ENCODE peak calls at places on chromosome 1, in six cellular contexts. One of them, this sample, is unnamed.

GRCh38 chr1:163737261-163737660 is 415.5 kb downstream of the NUF2 start:
- DNase-seq in mesenchymal stem cell: no peak
- DNase-seq in neuronal stem cell: no peak
- DNase-seq in mesendoderm: peak; percentile 17
- DNase-seq in H1: no peak
- DNase-seq in trophoblast cell: no peak
- DNase-seq in this sample: no peak

GRCh38 chr1:204673909-204674701 is 11.4 kb downstream of the LRRN2 start:
- DNase-seq in mesenchymal stem cell: no peak
- DNase-seq in neuronal stem cell: no peak
- DNase-seq in mesendoderm: peak; percentile 23
- DNase-seq in H1: peak; percentile 56
- DNase-seq in trophoblast cell: no peak
- DNase-seq in this sample: no peak

GRCh38 chr1:21232044-21232443 is 55.3 kb upstream of the EIF4G3 start:
- DNase-seq in mesenchymal stem cell: peak; percentile 70
- DNase-seq in neuronal stem cell: peak; percentile 73
- DNase-seq in mesendoderm: peak; percentile 67
- DNase-seq in H1: peak; percentile 59
- DNase-seq in trophoblast cell: peak; percentile 76
- DNase-seq in this sample: peak; percentile 66

GRCh38 chr1:4980211-4980610 is 325.8 kb downstream of the AJAP1 start:
- DNase-seq in mesenchymal stem cell: no peak
- DNase-seq in neuronal stem cell: no peak
- DNase-seq in mesendoderm: no peak
- DNase-seq in H1: no peak
- DNase-seq in trophoblast cell: no peak
- DNase-seq in this sample: no peak

GRCh38 chr1:25037174-25038074 is 107.3 kb upstream of the RUNX3 start:
- DNase-seq in mesenchymal stem cell: peak; percentile 49
- DNase-seq in neuronal stem cell: no peak
- DNase-seq in mesendoderm: peak; percentile 76
- DNase-seq in H1: peak; percentile 82
- DNase-seq in trophoblast cell: peak; percentile 72
- DNase-seq in this sample: peak; percentile 13

GRCh38 chr1:96715482-96715881 is 6.1 kb upstream of the PTBP2 start:
- DNase-seq in mesenchymal stem cell: no peak
- DNase-seq in neuronal stem cell: no peak
- DNase-seq in mesendoderm: peak; percentile 77
- DNase-seq in H1: no peak
- DNase-seq in trophoblast cell: no peak
- DNase-seq in this sample: no peak

GRCh38 chr1:12314328-12314903 is 84.6 kb downstream of the VPS13D start:
- DNase-seq in mesenchymal stem cell: peak; percentile 20
- DNase-seq in neuronal stem cell: no peak
- DNase-seq in mesendoderm: no peak
- DNase-seq in H1: no peak
- DNase-seq in trophoblast cell: peak; percentile 57
- DNase-seq in this sample: peak; percentile 54

GRCh38 chr1:6785721-6786505 is 659 bp downstream of the CAMTA1 start:
- DNase-seq in mesenchymal stem cell: peak; percentile 43
- DNase-seq in neuronal stem cell: peak; percentile 40
- DNase-seq in mesendoderm: peak; percentile 59
- DNase-seq in H1: peak; percentile 70
- DNase-seq in trophoblast cell: peak; percentile 34
- DNase-seq in this sample: peak; percentile 15

GRCh38 chr1:46133181-46133658 is 791 bp upstream of the PIK3R3 start:
- DNase-seq in mesenchymal stem cell: no peak
- DNase-seq in neuronal stem cell: no peak
- DNase-seq in mesendoderm: no peak
- DNase-seq in H1: no peak
- DNase-seq in trophoblast cell: no peak
- DNase-seq in this sample: no peak

GRCh38 chr1:155198547-155198906 is 9.2 kb downstream of the THBS3 start:
- DNase-seq in mesenchymal stem cell: no peak
- DNase-seq in neuronal stem cell: no peak
- DNase-seq in mesendoderm: no peak
- DNase-seq in H1: no peak
- DNase-seq in trophoblast cell: no peak
- DNase-seq in this sample: no peak

GRCh38 chr1:155195201-155196102 is 12.2 kb downstream of the THBS3 start:
- DNase-seq in mesenchymal stem cell: peak; percentile 51
- DNase-seq in neuronal stem cell: no peak
- DNase-seq in mesendoderm: no peak
- DNase-seq in H1: peak; percentile 55
- DNase-seq in trophoblast cell: no peak
- DNase-seq in this sample: peak; percentile 11

GRCh38 chr1:155197901-155198546 is 9.7 kb downstream of the THBS3 start:
- DNase-seq in mesenchymal stem cell: no peak
- DNase-seq in neuronal stem cell: no peak
- DNase-seq in mesendoderm: no peak
- DNase-seq in H1: no peak
- DNase-seq in trophoblast cell: no peak
- DNase-seq in this sample: no peak

GRCh38 chr1:155196893-155197638 is 10.6 kb downstream of the THBS3 start:
- DNase-seq in mesenchymal stem cell: no peak
- DNase-seq in neuronal stem cell: no peak
- DNase-seq in mesendoderm: no peak
- DNase-seq in H1: no peak
- DNase-seq in trophoblast cell: no peak
- DNase-seq in this sample: no peak

DNA sequence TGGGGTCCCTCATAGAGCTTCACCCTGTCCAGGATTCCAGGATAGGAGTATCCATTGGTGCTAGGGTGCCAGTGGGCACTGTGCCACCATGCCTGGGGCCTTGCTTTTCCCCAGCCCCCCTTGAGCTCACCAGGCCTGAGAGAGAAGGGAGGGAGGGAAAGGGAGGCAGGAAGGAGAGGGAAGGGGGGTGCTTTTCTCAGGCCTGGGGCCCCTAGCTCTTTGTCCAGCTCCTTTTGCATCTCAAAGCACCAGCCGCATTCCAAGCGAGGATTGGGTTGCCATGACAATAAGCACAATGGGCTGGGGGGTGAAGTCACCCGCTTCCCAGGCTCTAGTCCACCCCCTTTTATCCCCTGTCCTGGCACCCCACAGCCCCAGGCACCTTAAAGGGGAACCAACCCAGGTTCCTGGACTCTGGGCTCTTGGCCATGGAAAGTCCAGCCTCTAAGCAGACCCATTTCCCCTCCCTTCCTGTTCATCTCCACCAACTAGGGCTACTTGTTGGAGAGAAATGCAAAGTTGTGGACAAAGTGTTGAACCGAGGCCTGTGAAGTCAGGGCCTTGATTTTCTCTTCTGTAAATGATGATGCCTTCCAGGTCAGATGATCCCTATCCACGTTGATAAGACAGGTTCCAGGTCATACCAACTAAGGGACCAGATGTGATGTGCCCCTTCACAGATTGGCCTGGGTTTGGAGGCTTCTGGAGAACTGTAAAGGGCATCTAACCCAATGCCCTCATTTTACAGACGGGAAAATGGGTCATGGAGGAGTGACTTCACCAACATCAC is 11.4 kb downstream of the THBS3 start:
- DNase-seq in mesenchymal stem cell: no peak
- DNase-seq in neuronal stem cell: peak; percentile 92
- DNase-seq in mesendoderm: peak; percentile 93
- DNase-seq in H1: peak; percentile 87
- DNase-seq in trophoblast cell: no peak
- DNase-seq in this sample: no peak
- H2AK5ac ChIP-seq in mesenchymal stem cell: no peak overlapping the region
- H2AK5ac ChIP-seq in neuronal stem cell: peak overlapping the region; percentile 96
- H2AK5ac ChIP-seq in mesendoderm: no peak overlapping the region
- H2AK5ac ChIP-seq in H1: peak overlapping the region; percentile 100
- H2AK5ac ChIP-seq in trophoblast cell: no peak overlapping the region
- H2AK5ac ChIP-seq in this sample: no peak overlapping the region

DNA sequence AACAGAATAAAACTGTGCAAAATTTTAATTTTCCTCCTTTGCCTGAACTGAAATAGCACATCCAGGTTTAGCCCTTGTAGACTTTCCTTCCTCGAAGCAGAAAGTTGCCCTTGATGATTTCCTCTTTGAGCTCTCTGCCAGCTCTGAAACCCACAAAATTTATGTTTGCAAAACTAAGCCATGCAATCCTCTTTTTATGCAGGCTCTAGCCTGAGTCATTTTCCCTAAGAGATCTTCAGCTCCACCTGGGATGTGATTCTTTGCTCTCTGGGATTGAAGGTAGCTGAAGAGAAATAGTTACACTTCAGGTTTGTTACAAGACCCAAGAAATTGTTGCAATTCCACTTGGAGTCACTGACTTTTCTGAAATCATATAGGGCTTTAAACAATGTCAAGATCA is 1.4 kb upstream of the F3 start:
- DNase-seq in mesenchymal stem cell: peak; percentile 70
- DNase-seq in neuronal stem cell: no peak
- DNase-seq in mesendoderm: peak; percentile 31
- DNase-seq in H1: no peak
- DNase-seq in trophoblast cell: peak; percentile 66
- DNase-seq in this sample: peak; percentile 69
- H3K4me3 ChIP-seq in mesenchymal stem cell: peak overlapping the region; percentile 80
- H3K4me3 ChIP-seq in neuronal stem cell: peak overlapping the region; percentile 63
- H3K4me3 ChIP-seq in mesendoderm: no peak overlapping the region
- H3K4me3 ChIP-seq in H1: peak overlapping the region; percentile 76
- H3K4me3 ChIP-seq in trophoblast cell: no peak overlapping the region
- H3K4me3 ChIP-seq in this sample: peak overlapping the region; percentile 53

DNA sequence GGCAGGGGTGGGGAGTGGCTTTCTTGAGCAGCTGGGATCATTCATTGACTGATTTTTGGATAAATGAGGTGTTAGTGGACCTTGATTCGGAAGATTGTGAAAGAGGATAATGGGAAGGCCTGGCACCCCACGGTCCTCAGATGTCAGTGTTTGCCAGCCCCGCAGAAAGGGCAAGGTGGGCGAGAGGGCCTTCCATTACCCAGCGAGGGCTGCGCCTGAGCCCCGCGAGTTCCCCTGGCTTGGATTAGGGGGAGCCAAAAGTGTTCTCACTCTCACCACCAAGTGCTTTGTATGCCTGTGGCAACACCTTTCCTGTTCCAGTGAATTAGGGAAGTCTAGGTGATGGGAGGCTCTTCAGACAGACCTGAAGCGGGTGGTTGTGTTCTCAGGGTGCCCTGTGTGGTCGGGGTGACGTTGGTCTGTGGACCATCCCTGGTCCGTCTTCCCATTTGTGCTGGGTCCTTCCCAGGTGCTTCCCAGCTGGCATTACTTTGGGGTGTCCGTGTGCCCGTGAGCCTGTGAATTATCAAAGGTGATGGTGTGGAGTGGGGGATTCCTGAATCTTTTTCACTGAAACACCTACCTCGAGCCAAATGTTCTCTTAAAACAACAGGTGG is 36.7 kb downstream of the COQ8A start:
- DNase-seq in mesenchymal stem cell: no peak
- DNase-seq in neuronal stem cell: no peak
- DNase-seq in mesendoderm: no peak
- DNase-seq in H1: no peak
- DNase-seq in trophoblast cell: no peak
- DNase-seq in this sample: no peak
- H3K4me1 ChIP-seq in mesenchymal stem cell: peaks cover 21% of the 10 kb centered on the region
- H3K4me1 ChIP-seq in neuronal stem cell: peaks cover 21% of the 10 kb centered on the region
- H3K4me1 ChIP-seq in mesendoderm: peaks cover 2% of the 10 kb centered on the region
- H3K4me1 ChIP-seq in H1: no peaks in the 10 kb centered on the region
- H3K4me1 ChIP-seq in trophoblast cell: peaks cover 20% of the 10 kb centered on the region
- H3K4me1 ChIP-seq in this sample: peaks cover 14% of the 10 kb centered on the region

GRCh38 chr1:55632058-55632457 is 416.9 kb upstream of the USP24 start:
- DNase-seq in mesenchymal stem cell: peak; percentile 11
- DNase-seq in neuronal stem cell: no peak
- DNase-seq in mesendoderm: no peak
- DNase-seq in H1: no peak
- DNase-seq in trophoblast cell: peak; percentile 89
- DNase-seq in this sample: peak; percentile 63
- H2AK5ac ChIP-seq in mesenchymal stem cell: no peak overlapping the region
- H2AK5ac ChIP-seq in neuronal stem cell: no peak overlapping the region
- H2AK5ac ChIP-seq in mesendoderm: no peak overlapping the region
- H2AK5ac ChIP-seq in H1: no peak overlapping the region
- H2AK5ac ChIP-seq in trophoblast cell: no peak overlapping the region
- H2AK5ac ChIP-seq in this sample: no peak overlapping the region